ENCODE peak calls at places on chromosomes 1 and 21, in five cellular contexts. H is Caco-2, L is lung, E is HL-60, O is OCI-LY7. B is an unnamed sample.

GRCh38 chr1:38123356-38123755 is 76.8 kb upstream of the POU3F1 start:
- DNase-seq in L (no peak), E (no peak), H (no peak), O (no peak), B (no peak)

GRCh38 chr1:183200451-183200850 is 14.4 kb downstream of the LAMC2 start:
- DNase-seq in O (no peak), L (no peak), H (no peak), E (no peak), B (no peak)

GRCh38 chr1:6074192-6074901 is 28.7 kb downstream of the KCNAB2 start:
- DNase-seq in E (no peak), L (no peak), H (no peak), O (no peak), B (no peak)

GRCh38 chr21:37751268-37751975 is 164.8 kb downstream of the KCNJ6 start:
- DNase-seq in E (no peak), H (peak), O (no peak), L (no peak), B (no peak)

GRCh38 chr1:235259133-235259778 is 68.7 kb downstream of the ARID4B start:
- DNase-seq in O (peak), E (no peak), H (no peak), L (no peak), B (no peak)

GRCh38 chr21:34200288-34200905 is 127.0 kb downstream of the MRPS6 start:
- DNase-seq in E (peak), H (no peak), L (no peak), O (no peak), B (no peak)

GRCh38 chr1:80023366-80023765 is 1016.8 kb upstream of the ADGRL4 start:
- DNase-seq in H (no peak), E (no peak), L (no peak), O (no peak), B (no peak)

GRCh38 chr1:63487336-63488065 is 35.5 kb downstream of the ITGB3BP start:
- DNase-seq in O (no peak), L (no peak), E (no peak), H (no peak), B (no peak)

GRCh38 chr1:59332221-59332620 is 35.3 kb downstream of the FGGY start:
- DNase-seq in L (no peak), E (no peak), O (no peak), H (no peak), B (no peak)

GRCh38 chr1:244104309-244105060 is 53.4 kb downstream of the ZBTB18 start:
- DNase-seq in E (no peak), L (no peak), H (peak), O (no peak), B (no peak)

GRCh38 chr1:65791860-65792670 is 630 bp upstream of the PDE4B start:
- DNase-seq in L (no peak), H (no peak), O (no peak), E (no peak), B (no peak)

GRCh38 chr1:150961756-150962155 is 12.9 kb downstream of the CERS2 start:
- DNase-seq in H (peak), L (no peak), O (no peak), E (no peak), B (no peak)

GRCh38 chr1:61993331-61993961 is 201.2 kb upstream of the L1TD1 start:
- DNase-seq in O (no peak), L (no peak), H (no peak), E (no peak), B (no peak)

GRCh38 chr1:167169642-167170041 is 51.0 kb upstream of the POU2F1 start:
- DNase-seq in L (no peak), H (no peak), E (no peak), O (no peak), B (no peak)

GRCh38 chr1:76782777-76783176 is 84.5 kb upstream of the ST6GALNAC5 start:
- DNase-seq in H (no peak), E (no peak), O (no peak), L (no peak), B (no peak)

GRCh38 chr21:17585875-17586450 is 26.7 kb downstream of the BTG3 start:
- DNase-seq in H (no peak), L (no peak), O (peak), E (no peak), B (no peak)

GRCh38 chr1:218665216-218665615 is 320.1 kb downstream of the TGFB2 start:
- DNase-seq in H (no peak), O (no peak), E (no peak), L (peak), B (no peak)

GRCh38 chr21:46051821-46052675 is 45.9 kb upstream of the COL6A2 start:
- DNase-seq in H (no peak), O (no peak), E (no peak), L (no peak), B (peak)

GRCh38 chr1:156895408-156895874 is 1.9 kb downstream of the PEAR1 start:
- DNase-seq in O (no peak), E (no peak), H (no peak), L (no peak), B (no peak)

GRCh38 chr1:156122519-156123355 is 8.2 kb downstream of the LMNA start:
- DNase-seq in L (peak), H (peak), O (no peak), E (no peak), B (no peak)

GRCh38 chr1:116949213-116949985 is 39.7 kb downstream of the PTGFRN start:
- DNase-seq in E (no peak), H (no peak), O (no peak), L (no peak), B (no peak)

GRCh38 chr1:111503585-111504060 is at the start of the genes ADORA3 and TMIGD3:
- DNase-seq in E (no peak), O (peak), H (no peak), L (no peak), B (no peak)

GRCh38 chr1:248792342-248792741 is 33.4 kb downstream of the SH3BP5L start:
- DNase-seq in H (no peak), E (no peak), L (no peak), O (no peak), B (no peak)

GRCh38 chr1:153292185-153292584 is 20.6 kb downstream of the PGLYRP3 start:
- DNase-seq in H (no peak), O (no peak), L (no peak), E (no peak), B (no peak)

GRCh38 chr1:153293480-153293775 is 19.3 kb downstream of the PGLYRP3 start:
- DNase-seq in H (no peak), L (no peak), O (no peak), E (no peak), B (no peak)

GRCh38 chr1:153291514-153291913 is 21.2 kb downstream of the PGLYRP3 start:
- DNase-seq in L (no peak), E (no peak), O (no peak), H (no peak), B (no peak)

GRCh38 chr1:153292740-153293479 is 19.8 kb downstream of the PGLYRP3 start:
- DNase-seq in H (no peak), O (no peak), E (no peak), L (no peak), B (no peak)

GRCh38 chr1:153288634-153289275 is 24.0 kb downstream of the PGLYRP3 start:
- DNase-seq in L (no peak), O (peak), E (no peak), H (no peak), B (no peak)
- TF ChIP-seq CTCF in L (no peak), O (peak), E (peak), H (peak), B (peak)

DNA sequence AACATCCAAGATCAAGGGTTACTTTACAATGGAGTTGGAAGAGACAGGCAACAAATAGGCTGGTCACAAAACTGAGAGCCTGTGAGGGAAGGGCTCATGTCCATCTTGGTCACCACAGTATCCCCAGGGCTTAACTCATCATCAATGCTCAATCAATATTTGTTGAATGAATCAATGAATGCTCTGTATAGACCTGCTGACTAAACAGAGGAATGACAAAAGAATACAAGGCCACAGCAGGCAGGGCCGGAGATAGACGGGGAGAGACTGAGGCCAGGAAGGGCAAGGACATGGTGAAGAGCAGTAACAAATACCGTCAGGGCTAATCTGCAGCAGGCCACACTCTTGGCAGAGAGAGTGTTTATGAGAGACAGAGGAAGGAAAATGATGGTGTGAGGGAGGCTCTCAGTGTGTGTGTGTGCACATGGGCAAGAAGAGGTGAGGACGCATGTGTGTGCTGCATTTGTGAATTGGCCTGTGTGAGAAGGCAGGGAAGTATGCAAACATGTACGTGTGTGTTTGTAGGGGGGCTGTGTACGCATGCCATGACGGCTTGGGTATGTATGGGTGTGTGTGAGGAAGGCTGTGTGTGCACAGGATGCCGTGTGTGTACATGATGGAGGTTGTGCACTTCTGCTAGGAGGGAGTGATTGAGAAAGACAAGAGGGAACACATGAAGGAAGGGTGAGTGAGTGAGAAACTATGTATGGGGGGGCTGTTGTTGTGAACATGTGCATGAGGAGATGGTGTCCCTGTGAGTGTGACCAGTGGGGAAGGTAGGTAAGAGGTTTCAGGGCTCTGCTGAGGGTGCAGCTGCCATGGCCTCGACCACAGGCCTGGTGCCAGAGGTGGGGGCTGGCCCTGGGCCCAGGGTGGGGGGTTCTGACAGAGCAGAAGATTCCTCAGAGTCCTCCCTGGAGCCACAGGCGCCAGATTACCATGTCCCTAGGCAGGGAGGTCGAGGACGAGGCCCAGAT is 15.4 kb downstream of the AHDC1 start:
- DNase-seq in O (no peak), L (no peak), H (no peak), E (no peak), B (no peak)
- TF ChIP-seq CTCF in O (no peak), L (no peak), H (no peak), E (no peak), B (no peak)

GRCh38 chr1:25774921-25775774 is 24.8 kb upstream of the SELENON start:
- DNase-seq in H (no peak), E (no peak), O (peak), L (no peak), B (no peak)
- TF ChIP-seq CTCF in H (no peak), E (no peak), O (peak), L (no peak), B (no peak)

GRCh38 chr1:236605030-236605806 is 902 bp upstream of the HEATR1 start:
- DNase-seq in O (no peak), E (no peak), H (no peak), L (no peak), B (no peak)

GRCh38 chr1:236603896-236604217 is 459 bp downstream of the HEATR1 start:
- DNase-seq in L (no peak), E (peak), O (no peak), H (no peak), B (no peak)

GRCh38 chr1:236612349-236612748 is 8.0 kb upstream of the HEATR1 start:
- DNase-seq in O (no peak), E (no peak), L (no peak), H (no peak), B (no peak)

GRCh38 chr1:236604218-236605029 is at the start of gene HEATR1:
- DNase-seq in O (peak), H (peak), E (peak), L (peak), B (peak)

GRCh38 chr1:236608930-236609726 is 4.8 kb upstream of the HEATR1 start:
- DNase-seq in L (peak), O (peak), E (no peak), H (peak), B (peak)
- TF ChIP-seq CTCF in L (peak), O (peak), E (peak), H (peak), B (peak)

DNA sequence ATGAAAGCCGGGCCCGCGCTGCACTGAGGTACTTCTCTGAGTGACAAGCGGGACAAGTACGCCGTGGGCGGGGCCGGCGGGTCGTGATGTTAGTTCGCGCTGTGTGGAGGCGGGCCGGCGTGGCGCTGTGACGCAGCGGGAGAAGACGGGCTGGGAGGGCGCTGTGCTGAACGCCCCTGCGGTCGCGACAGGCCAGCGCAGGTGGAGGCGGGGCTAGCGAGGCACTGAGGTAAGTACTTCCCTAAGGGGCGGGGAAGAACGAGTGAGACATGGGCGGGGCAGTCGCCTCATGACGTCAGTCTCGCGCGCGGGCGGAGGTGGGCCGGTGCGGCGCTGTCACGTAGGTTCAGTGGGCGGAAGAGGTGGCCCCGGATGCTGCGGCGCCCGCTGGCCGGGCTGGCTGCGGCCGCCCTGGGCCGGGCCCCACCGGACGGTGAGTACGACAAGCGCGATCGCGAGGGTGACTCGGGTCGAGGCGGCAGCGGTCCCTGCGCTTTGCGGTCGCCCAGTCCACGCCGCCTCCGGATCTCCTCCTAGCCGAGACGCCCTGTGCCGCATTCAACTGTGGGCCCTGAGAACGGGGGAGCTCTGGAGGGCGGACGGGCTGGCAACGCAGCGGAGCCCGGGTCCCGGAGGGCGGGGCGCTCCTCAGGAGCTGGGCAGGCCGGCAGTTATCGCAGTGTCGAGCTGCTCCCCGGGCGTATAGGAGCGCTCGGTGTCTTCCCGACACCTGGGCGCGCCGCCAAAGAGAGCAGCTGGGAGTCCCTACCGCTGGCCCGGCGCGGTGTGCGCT is at the start of gene GUK1:
- DNase-seq in H (peak), O (peak), L (peak), E (peak), B (peak)
- TF ChIP-seq CTCF in H (peak), O (peak), L (peak), E (no peak), B (peak)

GRCh38 chr1:180507826-180508724 is 5.7 kb upstream of the ACBD6 start:
- DNase-seq in E (no peak), L (no peak), H (no peak), O (no peak), B (no peak)
- TF ChIP-seq CTCF in E (no peak), L (no peak), H (no peak), O (peak), B (no peak)

GRCh38 chr1:53517109-53517508 is 57.9 kb downstream of the DMRTB1 start:
- DNase-seq in E (no peak), L (no peak), H (no peak), O (no peak), B (no peak)

GRCh38 chr1:53518775-53519174 is 59.6 kb downstream of the DMRTB1 start:
- DNase-seq in L (no peak), H (peak), O (no peak), E (no peak), B (no peak)

GRCh38 chr1:53516181-53516580 is 57.0 kb downstream of the DMRTB1 start:
- DNase-seq in L (no peak), E (no peak), O (no peak), H (no peak), B (no peak)

GRCh38 chr1:53519412-53519811 is 60.2 kb downstream of the DMRTB1 start:
- DNase-seq in L (no peak), O (no peak), E (no peak), H (peak), B (peak)

GRCh38 chr1:53517821-53518352 is 58.7 kb downstream of the DMRTB1 start:
- DNase-seq in O (no peak), E (no peak), H (no peak), L (no peak), B (no peak)
- TF ChIP-seq CTCF in O (no peak), E (no peak), H (no peak), L (no peak), B (no peak)

GRCh38 chr1:152565535-152566215 is 905 bp downstream of the LCE3E start:
- DNase-seq in H (no peak), L (no peak), E (no peak), O (no peak), B (no peak)
- TF ChIP-seq CTCF in H (no peak), L (no peak), E (no peak), O (no peak), B (no peak)

DNA sequence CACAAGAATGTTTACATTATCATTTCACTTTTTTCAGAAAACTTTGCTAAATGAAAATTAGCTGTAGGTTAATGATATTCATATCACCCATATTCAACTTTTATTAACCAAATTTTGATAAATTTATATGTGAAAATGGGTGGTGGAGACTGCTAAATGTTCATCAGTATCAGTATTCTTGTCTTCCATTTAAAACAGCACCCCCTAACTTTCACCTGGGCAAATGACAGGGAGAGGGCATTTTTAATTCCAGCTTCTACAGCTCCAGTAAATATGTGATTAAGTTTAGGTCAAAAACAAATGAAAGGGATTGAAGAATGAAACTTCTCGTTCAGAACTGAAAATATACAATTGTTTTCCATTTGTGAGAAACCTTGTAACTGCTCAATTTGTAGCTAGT is 722.2 kb downstream of the KCNT2 start:
- DNase-seq in H (no peak), E (no peak), L (no peak), O (no peak), B (no peak)
- TF ChIP-seq CTCF in H (no peak), E (no peak), L (no peak), O (peak), B (peak)

DNA sequence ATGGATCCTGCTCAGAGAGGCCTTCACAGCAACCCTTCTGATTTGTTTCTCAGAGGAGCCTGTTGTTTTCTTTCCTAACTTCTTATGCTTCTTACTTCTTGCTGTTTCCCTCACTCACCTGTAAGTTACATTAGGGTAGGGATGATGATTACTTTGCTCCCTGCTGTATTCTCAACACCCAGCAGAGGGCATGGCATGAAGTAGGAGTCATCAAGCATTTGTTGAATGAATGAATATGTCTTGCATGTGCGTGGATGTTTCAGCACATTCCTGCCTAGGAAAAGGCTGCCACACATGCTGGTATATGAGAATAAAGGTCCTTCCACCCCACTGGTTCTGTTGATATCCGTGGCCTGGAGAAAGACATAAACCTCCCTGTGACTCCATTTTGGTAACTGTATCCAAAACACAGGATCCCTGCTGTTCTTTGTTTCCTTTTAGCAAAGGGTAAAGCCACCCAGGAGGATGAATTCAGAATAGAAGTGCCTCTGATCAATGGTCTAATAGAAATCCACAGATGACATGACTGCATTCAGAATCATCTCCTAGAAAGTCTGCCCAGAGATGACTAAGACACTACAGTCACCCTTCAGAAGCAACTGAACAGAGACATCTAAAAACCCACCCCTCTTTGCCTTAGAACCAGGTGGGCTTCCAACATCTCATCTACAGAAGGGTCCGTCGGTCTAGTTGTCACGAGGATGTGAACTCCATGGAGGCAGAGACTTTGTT is 168.8 kb downstream of the ZSCAN20 start:
- DNase-seq in H (no peak), O (peak), L (no peak), E (no peak), B (no peak)
- TF ChIP-seq CTCF in H (peak), O (peak), L (no peak), E (peak), B (peak)